ENCODE peak calls at places on chromosomes 3 and 15, in eight cellular contexts. One of them, this sample, is unnamed.

GRCh38 chr15:60971719-60972118 is 257.4 kb downstream of the RORA start:
- DNase-seq in stimulated activated naive CD8-positive, alpha-beta T cell treated with anti-CD3 and anti-CD28 coated beads, Interleukin-15, Interleukin-2, amounts not matched to agents 100 U/mL and 50 U/mL, for 24 hours: no peak
- DNase-seq in activated naive CD4-positive, alpha-beta T cell treated with anti-CD3 and anti-CD28 coated beads, Interleukin-2, amount 50 U/mL, for 16 hours: no peak
- DNase-seq in SK-MEL-5: no peak
- DNase-seq in activated CD8-positive, alpha-beta memory T cell treated with anti-CD3 and anti-CD28 coated beads for 24 hours: no peak
- DNase-seq in stimulated activated CD4-positive, alpha-beta T cell treated with anti-CD3 and anti-CD28 coated beads, Interleukin-4, amount 100 ng/mL, for 1 hour: no peak
- DNase-seq in AG10803: no peak
- DNase-seq in endodermal cell: no peak
- DNase-seq in this sample: no peak

GRCh38 chr3:27905625-27906024 is 183.5 kb upstream of the EOMES start:
- DNase-seq in stimulated activated naive CD8-positive, alpha-beta T cell treated with anti-CD3 and anti-CD28 coated beads, Interleukin-15, Interleukin-2, amounts not matched to agents 100 U/mL and 50 U/mL, for 24 hours: peak; percentile 29
- DNase-seq in activated naive CD4-positive, alpha-beta T cell treated with anti-CD3 and anti-CD28 coated beads, Interleukin-2, amount 50 U/mL, for 16 hours: no peak
- DNase-seq in SK-MEL-5: no peak
- DNase-seq in activated CD8-positive, alpha-beta memory T cell treated with anti-CD3 and anti-CD28 coated beads for 24 hours: no peak
- DNase-seq in stimulated activated CD4-positive, alpha-beta T cell treated with anti-CD3 and anti-CD28 coated beads, Interleukin-4, amount 100 ng/mL, for 1 hour: no peak
- DNase-seq in AG10803: no peak
- DNase-seq in endodermal cell: peak; percentile 55
- DNase-seq in this sample: peak; percentile 29

GRCh38 chr15:101266034-101266433 is 11.3 kb downstream of the SELENOS start:
- DNase-seq in stimulated activated naive CD8-positive, alpha-beta T cell treated with anti-CD3 and anti-CD28 coated beads, Interleukin-15, Interleukin-2, amounts not matched to agents 100 U/mL and 50 U/mL, for 24 hours: no peak
- DNase-seq in activated naive CD4-positive, alpha-beta T cell treated with anti-CD3 and anti-CD28 coated beads, Interleukin-2, amount 50 U/mL, for 16 hours: no peak
- DNase-seq in SK-MEL-5: no peak
- DNase-seq in activated CD8-positive, alpha-beta memory T cell treated with anti-CD3 and anti-CD28 coated beads for 24 hours: no peak
- DNase-seq in stimulated activated CD4-positive, alpha-beta T cell treated with anti-CD3 and anti-CD28 coated beads, Interleukin-4, amount 100 ng/mL, for 1 hour: no peak
- DNase-seq in AG10803: peak; percentile 89
- DNase-seq in endodermal cell: peak; percentile 32
- DNase-seq in this sample: no peak

GRCh38 chr15:69661446-69661845 is 208.8 kb downstream of the RPLP1 start:
- DNase-seq in stimulated activated naive CD8-positive, alpha-beta T cell treated with anti-CD3 and anti-CD28 coated beads, Interleukin-15, Interleukin-2, amounts not matched to agents 100 U/mL and 50 U/mL, for 24 hours: no peak
- DNase-seq in activated naive CD4-positive, alpha-beta T cell treated with anti-CD3 and anti-CD28 coated beads, Interleukin-2, amount 50 U/mL, for 16 hours: no peak
- DNase-seq in SK-MEL-5: no peak
- DNase-seq in activated CD8-positive, alpha-beta memory T cell treated with anti-CD3 and anti-CD28 coated beads for 24 hours: no peak
- DNase-seq in stimulated activated CD4-positive, alpha-beta T cell treated with anti-CD3 and anti-CD28 coated beads, Interleukin-4, amount 100 ng/mL, for 1 hour: no peak
- DNase-seq in AG10803: no peak
- DNase-seq in endodermal cell: no peak
- DNase-seq in this sample: no peak

GRCh38 chr15:86661580-86661979 is 581.9 kb downstream of the AGBL1 start:
- DNase-seq in stimulated activated naive CD8-positive, alpha-beta T cell treated with anti-CD3 and anti-CD28 coated beads, Interleukin-15, Interleukin-2, amounts not matched to agents 100 U/mL and 50 U/mL, for 24 hours: no peak
- DNase-seq in activated naive CD4-positive, alpha-beta T cell treated with anti-CD3 and anti-CD28 coated beads, Interleukin-2, amount 50 U/mL, for 16 hours: no peak
- DNase-seq in SK-MEL-5: no peak
- DNase-seq in activated CD8-positive, alpha-beta memory T cell treated with anti-CD3 and anti-CD28 coated beads for 24 hours: no peak
- DNase-seq in stimulated activated CD4-positive, alpha-beta T cell treated with anti-CD3 and anti-CD28 coated beads, Interleukin-4, amount 100 ng/mL, for 1 hour: no peak
- DNase-seq in AG10803: no peak
- DNase-seq in endodermal cell: no peak
- DNase-seq in this sample: no peak

GRCh38 chr3:123695731-123696640 is 111.1 kb upstream of the HACD2 start:
- DNase-seq in stimulated activated naive CD8-positive, alpha-beta T cell treated with anti-CD3 and anti-CD28 coated beads, Interleukin-15, Interleukin-2, amounts not matched to agents 100 U/mL and 50 U/mL, for 24 hours: no peak
- DNase-seq in activated naive CD4-positive, alpha-beta T cell treated with anti-CD3 and anti-CD28 coated beads, Interleukin-2, amount 50 U/mL, for 16 hours: no peak
- DNase-seq in SK-MEL-5: peak; percentile 70
- DNase-seq in activated CD8-positive, alpha-beta memory T cell treated with anti-CD3 and anti-CD28 coated beads for 24 hours: no peak
- DNase-seq in stimulated activated CD4-positive, alpha-beta T cell treated with anti-CD3 and anti-CD28 coated beads, Interleukin-4, amount 100 ng/mL, for 1 hour: no peak
- DNase-seq in AG10803: no peak
- DNase-seq in endodermal cell: no peak
- DNase-seq in this sample: no peak

GRCh38 chr15:90903733-90904536 is 833 bp downstream of the MAN2A2 start:
- DNase-seq in stimulated activated naive CD8-positive, alpha-beta T cell treated with anti-CD3 and anti-CD28 coated beads, Interleukin-15, Interleukin-2, amounts not matched to agents 100 U/mL and 50 U/mL, for 24 hours: peak; percentile 33
- DNase-seq in activated naive CD4-positive, alpha-beta T cell treated with anti-CD3 and anti-CD28 coated beads, Interleukin-2, amount 50 U/mL, for 16 hours: no peak
- DNase-seq in SK-MEL-5: peak; percentile 53
- DNase-seq in activated CD8-positive, alpha-beta memory T cell treated with anti-CD3 and anti-CD28 coated beads for 24 hours: no peak
- DNase-seq in stimulated activated CD4-positive, alpha-beta T cell treated with anti-CD3 and anti-CD28 coated beads, Interleukin-4, amount 100 ng/mL, for 1 hour: no peak
- DNase-seq in AG10803: no peak
- DNase-seq in endodermal cell: peak; percentile 88
- DNase-seq in this sample: peak; percentile 60

GRCh38 chr15:70426065-70426821 is 328.5 kb upstream of the TLE3 start:
- DNase-seq in stimulated activated naive CD8-positive, alpha-beta T cell treated with anti-CD3 and anti-CD28 coated beads, Interleukin-15, Interleukin-2, amounts not matched to agents 100 U/mL and 50 U/mL, for 24 hours: no peak
- DNase-seq in activated naive CD4-positive, alpha-beta T cell treated with anti-CD3 and anti-CD28 coated beads, Interleukin-2, amount 50 U/mL, for 16 hours: no peak
- DNase-seq in SK-MEL-5: peak; percentile 14
- DNase-seq in activated CD8-positive, alpha-beta memory T cell treated with anti-CD3 and anti-CD28 coated beads for 24 hours: no peak
- DNase-seq in stimulated activated CD4-positive, alpha-beta T cell treated with anti-CD3 and anti-CD28 coated beads, Interleukin-4, amount 100 ng/mL, for 1 hour: no peak
- DNase-seq in AG10803: no peak
- DNase-seq in endodermal cell: no peak
- DNase-seq in this sample: no peak

GRCh38 chr3:136194409-136195257 is 1.5 kb downstream of the MSL2 start:
- DNase-seq in stimulated activated naive CD8-positive, alpha-beta T cell treated with anti-CD3 and anti-CD28 coated beads, Interleukin-15, Interleukin-2, amounts not matched to agents 100 U/mL and 50 U/mL, for 24 hours: peak; percentile 76
- DNase-seq in activated naive CD4-positive, alpha-beta T cell treated with anti-CD3 and anti-CD28 coated beads, Interleukin-2, amount 50 U/mL, for 16 hours: peak; percentile 63
- DNase-seq in SK-MEL-5: peak; percentile 13
- DNase-seq in activated CD8-positive, alpha-beta memory T cell treated with anti-CD3 and anti-CD28 coated beads for 24 hours: peak; percentile 83
- DNase-seq in stimulated activated CD4-positive, alpha-beta T cell treated with anti-CD3 and anti-CD28 coated beads, Interleukin-4, amount 100 ng/mL, for 1 hour: peak; percentile 58
- DNase-seq in AG10803: no peak
- DNase-seq in endodermal cell: peak; percentile 69
- DNase-seq in this sample: peak; percentile 64

GRCh38 chr3:171380711-171381435 is 79.3 kb downstream of the TNIK start:
- DNase-seq in stimulated activated naive CD8-positive, alpha-beta T cell treated with anti-CD3 and anti-CD28 coated beads, Interleukin-15, Interleukin-2, amounts not matched to agents 100 U/mL and 50 U/mL, for 24 hours: no peak
- DNase-seq in activated naive CD4-positive, alpha-beta T cell treated with anti-CD3 and anti-CD28 coated beads, Interleukin-2, amount 50 U/mL, for 16 hours: no peak
- DNase-seq in SK-MEL-5: no peak
- DNase-seq in activated CD8-positive, alpha-beta memory T cell treated with anti-CD3 and anti-CD28 coated beads for 24 hours: no peak
- DNase-seq in stimulated activated CD4-positive, alpha-beta T cell treated with anti-CD3 and anti-CD28 coated beads, Interleukin-4, amount 100 ng/mL, for 1 hour: no peak
- DNase-seq in AG10803: no peak
- DNase-seq in endodermal cell: no peak
- DNase-seq in this sample: no peak

GRCh38 chr15:44584162-44584749 is 47.3 kb downstream of the EIF3J start:
- DNase-seq in stimulated activated naive CD8-positive, alpha-beta T cell treated with anti-CD3 and anti-CD28 coated beads, Interleukin-15, Interleukin-2, amounts not matched to agents 100 U/mL and 50 U/mL, for 24 hours: peak; percentile 58
- DNase-seq in activated naive CD4-positive, alpha-beta T cell treated with anti-CD3 and anti-CD28 coated beads, Interleukin-2, amount 50 U/mL, for 16 hours: peak; percentile 63
- DNase-seq in SK-MEL-5: peak; percentile 77
- DNase-seq in activated CD8-positive, alpha-beta memory T cell treated with anti-CD3 and anti-CD28 coated beads for 24 hours: no peak
- DNase-seq in stimulated activated CD4-positive, alpha-beta T cell treated with anti-CD3 and anti-CD28 coated beads, Interleukin-4, amount 100 ng/mL, for 1 hour: peak; percentile 65
- DNase-seq in AG10803: peak; percentile 21
- DNase-seq in endodermal cell: peak; percentile 86
- DNase-seq in this sample: peak; percentile 55

GRCh38 chr3:187021748-187022402 is 91.5 kb downstream of the ST6GAL1 start:
- DNase-seq in stimulated activated naive CD8-positive, alpha-beta T cell treated with anti-CD3 and anti-CD28 coated beads, Interleukin-15, Interleukin-2, amounts not matched to agents 100 U/mL and 50 U/mL, for 24 hours: no peak
- DNase-seq in activated naive CD4-positive, alpha-beta T cell treated with anti-CD3 and anti-CD28 coated beads, Interleukin-2, amount 50 U/mL, for 16 hours: no peak
- DNase-seq in SK-MEL-5: peak; percentile 94
- DNase-seq in activated CD8-positive, alpha-beta memory T cell treated with anti-CD3 and anti-CD28 coated beads for 24 hours: no peak
- DNase-seq in stimulated activated CD4-positive, alpha-beta T cell treated with anti-CD3 and anti-CD28 coated beads, Interleukin-4, amount 100 ng/mL, for 1 hour: no peak
- DNase-seq in AG10803: no peak
- DNase-seq in endodermal cell: no peak
- DNase-seq in this sample: no peak

GRCh38 chr3:63914312-63914711 is 2.1 kb upstream of the SCAANT1 start:
- DNase-seq in stimulated activated naive CD8-positive, alpha-beta T cell treated with anti-CD3 and anti-CD28 coated beads, Interleukin-15, Interleukin-2, amounts not matched to agents 100 U/mL and 50 U/mL, for 24 hours: no peak
- DNase-seq in activated naive CD4-positive, alpha-beta T cell treated with anti-CD3 and anti-CD28 coated beads, Interleukin-2, amount 50 U/mL, for 16 hours: no peak
- DNase-seq in SK-MEL-5: no peak
- DNase-seq in activated CD8-positive, alpha-beta memory T cell treated with anti-CD3 and anti-CD28 coated beads for 24 hours: no peak
- DNase-seq in stimulated activated CD4-positive, alpha-beta T cell treated with anti-CD3 and anti-CD28 coated beads, Interleukin-4, amount 100 ng/mL, for 1 hour: no peak
- DNase-seq in AG10803: peak; percentile 66
- DNase-seq in endodermal cell: no peak
- DNase-seq in this sample: peak; percentile 46

This sample was measured in small intestine.